ENCODE peak calls at places on chromosomes 12 and 14, in five cellular contexts. W, G, B, O and C are unnamed samples.

GRCh38 chr14:25406818-25407217 is 356.9 kb upstream of the STXBP6 start:
- DNase-seq in W (no peak), G (no peak), B (peak), O (no peak), C (no peak)

GRCh38 chr12:95884998-95885397 is 26.2 kb downstream of the SNRPF start:
- DNase-seq in W (no peak), G (no peak), B (no peak), O (no peak), C (no peak)

GRCh38 chr12:14873440-14874185 is 12.0 kb downstream of the MGP start:
- DNase-seq in W (no peak), G (no peak), B (no peak), O (no peak), C (peak)

GRCh38 chr12:59583003-59583712 is 12.7 kb upstream of the SLC16A7 start:
- DNase-seq in W (no peak), G (no peak), B (no peak), O (no peak), C (no peak)

GRCh38 chr12:126726481-126727217 is 1540.3 kb upstream of the TMEM132C start:
- DNase-seq in W (no peak), G (no peak), B (no peak), O (no peak), C (no peak)

GRCh38 chr14:95901014-95901413 is 24.4 kb downstream of the TUNAR start:
- DNase-seq in W (no peak), G (no peak), B (peak), O (no peak), C (no peak)

GRCh38 chr14:49492151-49492550 is 94.0 kb downstream of the RPS29 start:
- DNase-seq in W (no peak), G (no peak), B (no peak), O (no peak), C (no peak)

GRCh38 chr12:29725587-29726320 is 58.0 kb downstream of the TMTC1 start:
- DNase-seq in W (no peak), G (no peak), B (no peak), O (no peak), C (no peak)

GRCh38 chr12:122871851-122872785 is 23.8 kb downstream of the VPS37B start:
- DNase-seq in W (no peak), G (no peak), B (peak), O (no peak), C (no peak)

GRCh38 chr14:38078393-38078792 is 129.3 kb upstream of the SSTR1 start:
- DNase-seq in W (no peak), G (no peak), B (no peak), O (peak), C (no peak)

GRCh38 chr12:96157427-96157826 is 36.7 kb upstream of the ELK3 start:
- DNase-seq in W (no peak), G (no peak), B (no peak), O (no peak), C (no peak)

GRCh38 chr12:78209851-78210493 is 379.3 kb downstream of the NAV3 start:
- DNase-seq in W (no peak), G (no peak), B (no peak), O (no peak), C (peak)

GRCh38 chr12:64943686-64944085 is 119.2 kb downstream of the TBC1D30 start:
- DNase-seq in W (no peak), G (no peak), B (peak), O (no peak), C (no peak)

GRCh38 chr12:18403182-18403581 is 141.9 kb downstream of the PIK3C2G start:
- DNase-seq in W (no peak), G (no peak), B (no peak), O (no peak), C (no peak)

GRCh38 chr14:94787655-94788054 is 17.7 kb upstream of the GSC start:
- DNase-seq in W (no peak), G (no peak), B (no peak), O (no peak), C (no peak)

GRCh38 chr14:76918751-76919421 is 92.7 kb downstream of the LRRC74A start:
- DNase-seq in W (peak), G (no peak), B (peak), O (no peak), C (no peak)

GRCh38 chr12:124569375-124570148 is 2.1 kb upstream of the NCOR2 start:
- DNase-seq in W (no peak), G (no peak), B (no peak), O (no peak), C (no peak)

GRCh38 chr12:7369274-7369729 is 65.4 kb downstream of the ACSM4 start:
- DNase-seq in W (no peak), G (no peak), B (no peak), O (no peak), C (no peak)

GRCh38 chr12:104276192-104277131 is 27.1 kb upstream of the EID3 start:
- DNase-seq in W (no peak), G (no peak), B (no peak), O (no peak), C (peak)

GRCh38 chr14:75294649-75295033 is 16.0 kb downstream of the FOS start:
- DNase-seq in W (no peak), G (no peak), B (no peak), O (no peak), C (no peak)

GRCh38 chr12:64560395-64561301 is 49.6 kb upstream of the RASSF3 start:
- DNase-seq in W (no peak), G (no peak), B (peak), O (no peak), C (no peak)

GRCh38 chr12:62834406-62834805 is 100.5 kb downstream of the PPM1H start:
- DNase-seq in W (no peak), G (no peak), B (no peak), O (no peak), C (no peak)

GRCh38 chr12:16685107-16685506 is 79.1 kb upstream of the LMO3 start:
- DNase-seq in W (no peak), G (no peak), B (peak), O (no peak), C (no peak)

GRCh38 chr14:63650336-63650952 is 8.8 kb upstream of the WDR89 start:
- DNase-seq in W (no peak), G (no peak), B (no peak), O (peak), C (no peak)

GRCh38 chr14:95290769-95291440 is 28.8 kb downstream of the CLMN start:
- DNase-seq in W (no peak), G (no peak), B (no peak), O (no peak), C (no peak)

GRCh38 chr12:48286665-48287064 is 64.1 kb downstream of the ZNF641 start:
- DNase-seq in W (no peak), G (no peak), B (no peak), O (no peak), C (no peak)

GRCh38 chr14:95534299-95535225 is at the start of gene GLRX5:
- DNase-seq in W (peak), G (peak), B (peak), O (peak), C (peak)

GRCh38 chr12:46916796-46917419 is 91.1 kb upstream of the SLC38A4 start:
- DNase-seq in W (no peak), G (no peak), B (no peak), O (no peak), C (no peak)

GRCh38 chr12:122449317-122449716 is 26.8 kb upstream of the CLIP1 start:
- DNase-seq in W (no peak), G (no peak), B (peak), O (no peak), C (no peak)

GRCh38 chr12:47821346-47821706 is 1.6 kb upstream of the HDAC7 start:
- DNase-seq in W (no peak), G (no peak), B (peak), O (no peak), C (no peak)

GRCh38 chr14:34906287-34906686 is 31.1 kb upstream of the BAZ1A start:
- DNase-seq in W (no peak), G (no peak), B (no peak), O (no peak), C (no peak)

GRCh38 chr12:119673634-119674033 is 5.7 kb downstream of the PRKAB1 start:
- DNase-seq in W (no peak), G (no peak), B (no peak), O (no peak), C (no peak)

GRCh38 chr12:3351731-3352130 is 139.3 kb upstream of the PRMT8 start:
- DNase-seq in W (no peak), G (no peak), B (no peak), O (no peak), C (no peak)